ENCODE peak calls at places on chromosome 21, in five cellular contexts. One of them, this sample, is unnamed.

GRCh38 chr21:29181799-29182470 is 51.5 kb downstream of the MAP3K7CL start:
- DNase-seq in CD8-positive, alpha-beta T cell: no peak
- DNase-seq in prostate gland: peak
- DNase-seq in foreskin keratinocyte: peak
- DNase-seq in colonic mucosa: no peak
- DNase-seq in this sample: no peak

GRCh38 chr21:41086551-41086950 is 81.4 kb upstream of the BACE2 start:
- DNase-seq in colonic mucosa: no peak
- DNase-seq in foreskin keratinocyte: no peak
- DNase-seq in CD8-positive, alpha-beta T cell: no peak
- DNase-seq in prostate gland: no peak
- DNase-seq in this sample: no peak

GRCh38 chr21:35046880-35047229 is 2.2 kb downstream of the RUNX1 start:
- DNase-seq in prostate gland: no peak
- DNase-seq in CD8-positive, alpha-beta T cell: no peak
- DNase-seq in foreskin keratinocyte: no peak
- DNase-seq in colonic mucosa: no peak
- DNase-seq in this sample: no peak

GRCh38 chr21:24395320-24395933 is 1211.9 kb downstream of the MRPL39 start:
- DNase-seq in prostate gland: no peak
- DNase-seq in colonic mucosa: no peak
- DNase-seq in foreskin keratinocyte: peak
- DNase-seq in CD8-positive, alpha-beta T cell: no peak
- DNase-seq in this sample: no peak

GRCh38 chr21:41578708-41579107 is 70.8 kb upstream of the TMPRSS2 start:
- DNase-seq in CD8-positive, alpha-beta T cell: no peak
- DNase-seq in prostate gland: no peak
- DNase-seq in foreskin keratinocyte: no peak
- DNase-seq in colonic mucosa: no peak
- DNase-seq in this sample: no peak

GRCh38 chr21:15009964-15010363 is 54.8 kb downstream of the NRIP1 start:
- DNase-seq in colonic mucosa: no peak
- DNase-seq in prostate gland: no peak
- DNase-seq in CD8-positive, alpha-beta T cell: no peak
- DNase-seq in foreskin keratinocyte: no peak
- DNase-seq in this sample: no peak

GRCh38 chr21:46253610-46254124 is 25.1 kb upstream of the LSS start:
- DNase-seq in prostate gland: no peak
- DNase-seq in CD8-positive, alpha-beta T cell: no peak
- DNase-seq in foreskin keratinocyte: no peak
- DNase-seq in colonic mucosa: no peak
- DNase-seq in this sample: no peak

GRCh38 chr21:27057997-27058396 is 91.1 kb upstream of the ADAMTS5 start:
- DNase-seq in foreskin keratinocyte: peak
- DNase-seq in prostate gland: no peak
- DNase-seq in CD8-positive, alpha-beta T cell: no peak
- DNase-seq in colonic mucosa: no peak
- DNase-seq in this sample: no peak

GRCh38 chr21:44051462-44051941 is 39.4 kb downstream of the TRAPPC10 start:
- DNase-seq in foreskin keratinocyte: no peak
- DNase-seq in prostate gland: no peak
- DNase-seq in colonic mucosa: no peak
- DNase-seq in CD8-positive, alpha-beta T cell: no peak
- DNase-seq in this sample: no peak

GRCh38 chr21:42409366-42409765 is 5.7 kb downstream of the UBASH3A start:
- DNase-seq in colonic mucosa: no peak
- DNase-seq in prostate gland: no peak
- DNase-seq in CD8-positive, alpha-beta T cell: no peak
- DNase-seq in foreskin keratinocyte: no peak
- DNase-seq in this sample: no peak

GRCh38 chr21:25361097-25361496 is 246.2 kb downstream of the MRPL39 start:
- DNase-seq in prostate gland: no peak
- DNase-seq in CD8-positive, alpha-beta T cell: no peak
- DNase-seq in foreskin keratinocyte: no peak
- DNase-seq in colonic mucosa: no peak
- DNase-seq in this sample: no peak

GRCh38 chr21:39799178-39799577 is 54.2 kb downstream of the IGSF5 start:
- DNase-seq in foreskin keratinocyte: no peak
- DNase-seq in colonic mucosa: no peak
- DNase-seq in CD8-positive, alpha-beta T cell: no peak
- DNase-seq in prostate gland: peak
- DNase-seq in this sample: no peak
- TF ChIP-seq CTCF in foreskin keratinocyte: no peak
- TF ChIP-seq CTCF in colonic mucosa: no peak
- TF ChIP-seq CTCF in CD8-positive, alpha-beta T cell: no peak
- TF ChIP-seq CTCF in prostate gland: no peak
- TF ChIP-seq CTCF in this sample: no peak

DNA sequence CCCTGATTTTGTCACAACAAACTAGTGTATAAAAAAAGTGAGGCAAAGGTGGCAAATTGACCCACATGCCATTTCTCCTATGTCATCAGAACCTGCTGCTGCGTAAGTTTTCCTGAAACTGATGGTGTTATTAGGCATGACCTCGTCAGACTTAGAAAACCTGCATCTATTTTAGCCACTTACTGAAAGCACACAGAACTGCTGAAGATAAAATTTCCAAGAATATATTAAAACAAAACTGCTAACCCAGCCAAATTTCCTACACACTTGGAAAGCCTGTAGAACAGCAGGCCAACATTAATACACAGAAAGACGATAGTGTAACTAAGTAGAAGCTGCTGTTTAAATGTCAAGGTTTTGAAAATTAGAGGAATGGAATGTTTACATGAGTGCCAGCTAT is 674.5 kb upstream of the CXADR start:
- DNase-seq in prostate gland: no peak
- DNase-seq in colonic mucosa: no peak
- DNase-seq in CD8-positive, alpha-beta T cell: no peak
- DNase-seq in foreskin keratinocyte: peak
- DNase-seq in this sample: no peak
- TF ChIP-seq CTCF in prostate gland: no peak
- TF ChIP-seq CTCF in colonic mucosa: no peak
- TF ChIP-seq CTCF in CD8-positive, alpha-beta T cell: no peak
- TF ChIP-seq CTCF in foreskin keratinocyte: no peak
- TF ChIP-seq CTCF in this sample: no peak

GRCh38 chr21:36754241-36754881 is 55.4 kb downstream of the SIM2 start:
- DNase-seq in foreskin keratinocyte: no peak
- DNase-seq in colonic mucosa: no peak
- DNase-seq in CD8-positive, alpha-beta T cell: no peak
- DNase-seq in prostate gland: no peak
- DNase-seq in this sample: no peak
- TF ChIP-seq CTCF in foreskin keratinocyte: no peak
- TF ChIP-seq CTCF in colonic mucosa: no peak
- TF ChIP-seq CTCF in CD8-positive, alpha-beta T cell: no peak
- TF ChIP-seq CTCF in prostate gland: no peak
- TF ChIP-seq CTCF in this sample: no peak

GRCh38 chr21:45227735-45228134 is 60.0 kb downstream of the POFUT2 start:
- DNase-seq in foreskin keratinocyte: no peak
- DNase-seq in colonic mucosa: no peak
- DNase-seq in CD8-positive, alpha-beta T cell: no peak
- DNase-seq in prostate gland: no peak
- DNase-seq in this sample: no peak
- TF ChIP-seq CTCF in foreskin keratinocyte: no peak
- TF ChIP-seq CTCF in colonic mucosa: no peak
- TF ChIP-seq CTCF in CD8-positive, alpha-beta T cell: no peak
- TF ChIP-seq CTCF in prostate gland: no peak
- TF ChIP-seq CTCF in this sample: no peak